ENCODE peak calls at places on chromosomes 1 and 21, in seven cellular contexts. Q, A, Z, F, Y, G and C are unnamed samples.

GRCh38 chr1:224212618-224213037 is 29.6 kb downstream of the DEGS1 start:
- DNase-seq in Q (no peak), A (peak; percentile 28), Z (no peak), F (no peak), Y (peak; percentile 57), G (no peak), C (no peak)

GRCh38 chr1:50978852-50979781 is 9.1 kb downstream of the CDKN2C start:
- DNase-seq in Q (peak; percentile 19), A (no peak), Z (no peak), F (no peak), Y (no peak), G (no peak), C (no peak)

GRCh38 chr1:17948594-17948993 is 159.0 kb upstream of the IGSF21 start:
- DNase-seq in Q (no peak), A (no peak), Z (no peak), F (no peak), Y (no peak), G (no peak), C (no peak)

GRCh38 chr1:111571987-111572386 is 47.6 kb upstream of the RAP1A start:
- DNase-seq in Q (no peak), A (peak; percentile 79), Z (no peak), F (no peak), Y (no peak), G (no peak), C (no peak)

GRCh38 chr1:112923234-112923955 is 32.6 kb downstream of the SLC16A1 start:
- DNase-seq in Q (no peak), A (no peak), Z (no peak), F (no peak), Y (no peak), G (no peak), C (no peak)

GRCh38 chr21:20023199-20023598 is 975.0 kb upstream of the NCAM2 start:
- DNase-seq in Q (no peak), A (no peak), Z (no peak), F (no peak), Y (no peak), G (no peak), C (no peak)

GRCh38 chr21:41901782-41902181 is 22.6 kb upstream of the PRDM15 start:
- DNase-seq in Q (no peak), A (no peak), Z (no peak), F (no peak), Y (no peak), G (no peak), C (no peak)

GRCh38 chr1:19010995-19011696 is 54.7 kb upstream of the IFFO2 start:
- DNase-seq in Q (no peak), A (peak; percentile 99), Z (peak; percentile 87), F (peak; percentile 79), Y (peak; percentile 81), G (peak; percentile 83), C (peak; percentile 97)

GRCh38 chr21:33198346-33199135 is 31.2 kb upstream of the IFNAR2 start:
- DNase-seq in Q (peak; percentile 80), A (peak; percentile 60), Z (no peak), F (no peak), Y (peak; percentile 76), G (no peak), C (no peak)

GRCh38 chr1:119414950-119415349 is at the start of gene HSD3B2:
- DNase-seq in Q (no peak), A (no peak), Z (no peak), F (no peak), Y (no peak), G (no peak), C (no peak)

GRCh38 chr1:31101147-31101502 is 35.6 kb upstream of the PUM1 start:
- DNase-seq in Q (peak; percentile 7), A (peak; percentile 82), Z (no peak), F (no peak), Y (no peak), G (no peak), C (peak; percentile 81)

GRCh38 chr21:27306821-27307746 is 340.2 kb upstream of the ADAMTS5 start:
- DNase-seq in Q (no peak), A (no peak), Z (no peak), F (no peak), Y (no peak), G (no peak), C (no peak)

GRCh38 chr1:235513495-235514366 is 9.5 kb upstream of the B3GALNT2 start:
- DNase-seq in Q (peak; percentile 62), A (peak; percentile 58), Z (no peak), F (no peak), Y (no peak), G (no peak), C (peak; percentile 83)

GRCh38 chr1:204971700-204972336 is 71.2 kb upstream of the CNTN2 start:
- DNase-seq in Q (no peak), A (peak; percentile 86), Z (no peak), F (no peak), Y (no peak), G (no peak), C (no peak)

GRCh38 chr1:119160851-119161250 is 20.4 kb upstream of the WARS2 start:
- DNase-seq in Q (no peak), A (no peak), Z (no peak), F (no peak), Y (no peak), G (no peak), C (no peak)

GRCh38 chr1:229027622-229028182 is 243.2 kb upstream of the RAB4A start:
- DNase-seq in Q (no peak), A (no peak), Z (no peak), F (no peak), Y (peak; percentile 73), G (no peak), C (no peak)

GRCh38 chr21:40901690-40902089 is 54.7 kb upstream of the DSCAM start:
- DNase-seq in Q (peak; percentile 46), A (no peak), Z (peak; percentile 51), F (no peak), Y (no peak), G (no peak), C (no peak)

GRCh38 chr1:93605812-93606512 is 75.7 kb downstream of the BCAR3 start:
- DNase-seq in Q (no peak), A (peak; percentile 98), Z (no peak), F (no peak), Y (no peak), G (no peak), C (no peak)

GRCh38 chr1:170871868-170872267 is 63.5 kb upstream of the MROH9 start:
- DNase-seq in Q (no peak), A (no peak), Z (no peak), F (no peak), Y (no peak), G (no peak), C (no peak)

GRCh38 chr1:174800221-174800791 is 199.4 kb upstream of the CACYBP start:
- DNase-seq in Q (no peak), A (peak; percentile 15), Z (no peak), F (no peak), Y (no peak), G (no peak), C (peak; percentile 5)

GRCh38 chr1:208101661-208102431 is 142.3 kb downstream of the PLXNA2 start:
- DNase-seq in Q (no peak), A (peak; percentile 50), Z (no peak), F (peak; percentile 46), Y (no peak), G (no peak), C (peak; percentile 80)

GRCh38 chr1:14929547-14930223 is 223.9 kb upstream of the TMEM51 start:
- DNase-seq in Q (no peak), A (peak; percentile 72), Z (peak; percentile 54), F (no peak), Y (no peak), G (peak; percentile 64), C (peak; percentile 29)

GRCh38 chr1:156602557-156602993 is 1.3 kb upstream of the GPATCH4 start:
- DNase-seq in Q (no peak), A (peak; percentile 5), Z (no peak), F (peak; percentile 12), Y (no peak), G (no peak), C (no peak)
- TF ChIP-seq CTCF in Q (peak; percentile 37), A (peak; percentile 32), Z (no peak), F (no peak), Y (peak; percentile 25), G (no peak), C (peak; percentile 47)

GRCh38 chr1:150558328-150558727 is 9.1 kb downstream of the ADAMTSL4 start:
- DNase-seq in Q (no peak), A (no peak), Z (no peak), F (no peak), Y (no peak), G (no peak), C (no peak)

GRCh38 chr1:150559627-150560010 is 10.4 kb downstream of the ADAMTSL4 start:
- DNase-seq in Q (no peak), A (no peak), Z (no peak), F (no peak), Y (peak; percentile 57), G (no peak), C (no peak)

GRCh38 chr1:150557813-150558212 is 8.6 kb downstream of the ADAMTSL4 start:
- DNase-seq in Q (no peak), A (no peak), Z (no peak), F (no peak), Y (no peak), G (no peak), C (no peak)

GRCh38 chr1:150560011-150560438 is 10.8 kb downstream of the ADAMTSL4 start:
- DNase-seq in Q (peak; percentile 79), A (no peak), Z (peak; percentile 85), F (peak; percentile 81), Y (peak; percentile 86), G (peak; percentile 79), C (peak; percentile 62)

GRCh38 chr1:150558761-150559626 is 9.8 kb downstream of the ADAMTSL4 start:
- DNase-seq in Q (no peak), A (no peak), Z (no peak), F (peak; percentile 74), Y (peak; percentile 74), G (no peak), C (no peak)
- H3K4me3 ChIP-seq in Q (no peak overlapping the region), A (peak overlapping the region; percentile 17), Z (peak overlapping the region; percentile 11), F (no peak overlapping the region), Y (peak overlapping the region; percentile 60), G (peak overlapping the region; percentile 57), C (no peak overlapping the region)

DNA sequence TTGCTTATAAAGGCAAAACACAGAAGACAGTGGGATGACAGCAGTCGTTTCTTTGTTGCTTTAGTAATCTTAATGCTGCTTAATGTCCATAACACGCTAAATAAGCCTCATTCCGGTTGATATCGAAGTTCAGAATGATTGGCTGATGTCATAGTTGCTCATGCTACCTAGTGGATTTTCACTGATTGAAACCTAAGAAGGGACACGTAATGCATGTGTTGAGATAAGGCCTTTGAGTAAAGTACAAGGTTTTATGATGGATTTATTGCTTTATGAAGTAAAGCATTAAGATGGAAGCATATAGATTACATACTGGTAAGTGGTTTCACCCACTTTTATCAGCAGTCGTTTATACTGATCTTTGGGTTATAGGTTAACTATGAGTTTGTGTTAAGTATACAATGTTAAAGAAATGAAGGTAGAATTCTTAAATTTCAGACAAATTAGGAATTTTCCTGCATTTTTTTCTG is 25.1 kb downstream of the IARS2 start:
- DNase-seq in Q (no peak), A (no peak), Z (no peak), F (no peak), Y (no peak), G (no peak), C (no peak)
- H3K9me3 ChIP-seq in Q (no peaks in the 10 kb centered on the region), A (no peaks in the 10 kb centered on the region), Z (no peaks in the 10 kb centered on the region), F (no peaks in the 10 kb centered on the region), Y (no peaks in the 10 kb centered on the region), G (no peaks in the 10 kb centered on the region), C (no peaks in the 10 kb centered on the region)

DNA sequence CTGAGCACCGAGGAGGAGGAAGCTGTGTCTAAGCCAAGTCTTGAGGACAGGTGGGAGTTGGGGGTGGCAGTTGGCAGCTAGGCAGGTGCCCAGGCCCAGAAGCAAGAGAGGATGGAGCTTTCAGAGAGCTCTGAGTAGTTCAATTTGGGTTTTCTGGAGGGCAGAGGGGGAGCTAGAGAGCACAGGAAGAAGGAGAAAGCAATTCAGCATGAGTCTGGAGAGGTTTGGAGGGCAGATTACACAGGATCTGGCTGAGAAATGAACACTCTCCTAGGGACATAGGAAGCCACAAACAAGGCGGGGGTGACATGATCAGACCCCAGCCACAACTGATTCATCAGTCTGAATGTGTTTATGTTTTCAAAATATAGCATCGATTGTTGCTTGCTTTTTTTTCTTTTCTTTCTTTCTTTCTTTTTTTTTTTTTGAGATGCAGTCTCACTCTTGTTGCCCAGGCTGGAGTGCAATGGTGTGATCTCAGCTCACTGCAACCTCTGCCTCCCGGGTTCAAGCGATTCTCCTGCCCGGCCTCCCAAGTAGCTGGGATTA is 23.8 kb downstream of the PTPRF start:
- DNase-seq in Q (no peak), A (peak; percentile 53), Z (no peak), F (no peak), Y (no peak), G (no peak), C (peak; percentile 59)
- TF ChIP-seq CTCF in Q (peak; percentile 39), A (peak; percentile 78), Z (no peak), F (peak; percentile 6), Y (peak; percentile 17), G (no peak), C (peak; percentile 69)